ENCODE peak calls at places on chromosomes 12 and 14, in eight cellular contexts. F, S, C, T, J, X, P and H are unnamed samples.

GRCh38 chr12:109293106-109293505 is 16.0 kb downstream of the FOXN4 start:
- DNase-seq in F (no peak), S (no peak), C (no peak), T (no peak), J (no peak), X (no peak), P (no peak), H (no peak)

GRCh38 chr12:122730215-122731014 is at the start of gene HCAR1:
- DNase-seq in F (no peak), S (no peak), C (peak), T (peak), J (peak), X (no peak), P (no peak), H (no peak)

GRCh38 chr14:64760146-64760755 is 56.0 kb downstream of the PLEKHG3 start:
- DNase-seq in F (peak), S (no peak), C (peak), T (peak), J (peak), X (peak), P (no peak), H (no peak)

GRCh38 chr12:75724913-75725312 is 213.5 kb upstream of the KRR1 start:
- DNase-seq in F (peak), S (no peak), C (no peak), T (peak), J (no peak), X (peak), P (no peak), H (no peak)

GRCh38 chr12:10771132-10771733 is 31.2 kb downstream of the TAS2R7 start:
- DNase-seq in F (peak), S (no peak), C (no peak), T (peak), J (no peak), X (peak), P (no peak), H (no peak)

GRCh38 chr12:19945559-19946485 is 422.5 kb upstream of the PDE3A start:
- DNase-seq in F (no peak), S (no peak), C (no peak), T (no peak), J (no peak), X (peak), P (no peak), H (no peak)

GRCh38 chr12:13368971-13369370 is 172.4 kb downstream of the EMP1 start:
- DNase-seq in F (no peak), S (no peak), C (no peak), T (no peak), J (no peak), X (no peak), P (no peak), H (no peak)

GRCh38 chr14:81766597-81766996 is 232.9 kb upstream of the SEL1L start:
- DNase-seq in F (no peak), S (no peak), C (no peak), T (no peak), J (no peak), X (no peak), P (no peak), H (no peak)

GRCh38 chr14:50967719-50968266 is 23.5 kb upstream of the PYGL start:
- DNase-seq in F (no peak), S (no peak), C (no peak), T (no peak), J (no peak), X (no peak), P (no peak), H (no peak)

GRCh38 chr14:68970736-68971135 is 8.4 kb downstream of the ACTN1 start:
- DNase-seq in F (no peak), S (no peak), C (no peak), T (no peak), J (no peak), X (no peak), P (no peak), H (no peak)

GRCh38 chr14:68968721-68969120 is 10.4 kb downstream of the ACTN1 start:
- DNase-seq in F (no peak), S (no peak), C (no peak), T (no peak), J (peak), X (no peak), P (no peak), H (no peak)

GRCh38 chr14:68969278-68969677 is 9.8 kb downstream of the ACTN1 start:
- DNase-seq in F (no peak), S (no peak), C (no peak), T (no peak), J (peak), X (peak), P (no peak), H (no peak)

GRCh38 chr14:68971411-68972035 is 7.6 kb downstream of the ACTN1 start:
- DNase-seq in F (no peak), S (no peak), C (no peak), T (no peak), J (peak), X (no peak), P (no peak), H (no peak)

GRCh38 chr14:68970096-68970612 is 8.9 kb downstream of the ACTN1 start:
- DNase-seq in F (no peak), S (no peak), C (no peak), T (no peak), J (peak), X (peak), P (no peak), H (no peak)
- H3K27ac ChIP-seq in F (no peak), S (no peak), C (peak), T (peak), J (peak), X (peak), P (peak), H (peak)

GRCh38 chr12:52873832-52874572 is 25.2 kb upstream of the KRT78 start:
- DNase-seq in F (peak), S (no peak), C (peak), T (peak), J (peak), X (peak), P (no peak), H (peak)
- TF ChIP-seq POLR2A in F (no peak), S (no peak), C (no peak), T (no peak), J (no peak), X (no peak), P (no peak), H (no peak)

GRCh38 chr12:85831327-85831990 is 4.8 kb downstream of the RASSF9 start:
- DNase-seq in F (no peak), S (no peak), C (no peak), T (no peak), J (no peak), X (peak), P (no peak), H (no peak)
- TF ChIP-seq POLR2AphosphoS5 in F (no peak), S (no peak), C (no peak), T (no peak), J (no peak), X (no peak), P (no peak), H (no peak)

DNA sequence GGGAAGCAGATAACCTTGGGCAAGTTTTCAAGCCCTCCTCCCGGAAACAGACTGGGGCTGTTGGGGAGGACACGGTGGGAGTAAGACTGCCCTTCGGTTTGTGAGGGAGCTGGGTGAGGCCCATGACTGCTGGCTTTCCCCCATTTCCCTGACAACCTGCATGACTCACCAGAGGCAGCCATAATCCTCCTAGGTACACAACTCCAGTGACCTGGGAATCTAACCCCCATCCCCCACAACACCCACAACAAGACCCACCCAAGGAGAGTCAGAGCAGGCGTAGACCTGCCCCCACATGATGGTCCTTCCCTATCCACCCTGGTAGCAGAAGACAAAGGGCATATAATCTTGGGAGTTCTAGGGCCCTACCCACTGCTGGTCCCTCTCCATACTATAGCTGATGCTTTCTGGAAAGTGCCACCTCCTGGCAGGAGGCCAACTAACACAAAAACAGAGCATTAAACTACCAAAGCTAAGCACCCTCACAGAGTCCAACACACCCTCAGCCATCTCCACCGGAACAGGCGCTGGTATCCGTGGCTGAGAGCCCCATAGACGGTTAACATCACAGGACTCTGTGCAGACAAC is 14.8 kb downstream of the DDX24 start:
- DNase-seq in F (no peak), S (no peak), C (no peak), T (peak), J (no peak), X (no peak), P (no peak), H (no peak)
- H3K27ac ChIP-seq in F (no peak), S (no peak), C (no peak), T (peak), J (peak), X (no peak), P (no peak), H (no peak)

GRCh38 chr12:95789126-95790024 is 1.2 kb downstream of the NTN4 start:
- DNase-seq in F (no peak), S (no peak), C (peak), T (no peak), J (no peak), X (no peak), P (no peak), H (peak)
- TF ChIP-seq POLR2A in F (no peak), S (no peak), C (no peak), T (no peak), J (no peak), X (no peak), P (no peak), H (no peak)

DNA sequence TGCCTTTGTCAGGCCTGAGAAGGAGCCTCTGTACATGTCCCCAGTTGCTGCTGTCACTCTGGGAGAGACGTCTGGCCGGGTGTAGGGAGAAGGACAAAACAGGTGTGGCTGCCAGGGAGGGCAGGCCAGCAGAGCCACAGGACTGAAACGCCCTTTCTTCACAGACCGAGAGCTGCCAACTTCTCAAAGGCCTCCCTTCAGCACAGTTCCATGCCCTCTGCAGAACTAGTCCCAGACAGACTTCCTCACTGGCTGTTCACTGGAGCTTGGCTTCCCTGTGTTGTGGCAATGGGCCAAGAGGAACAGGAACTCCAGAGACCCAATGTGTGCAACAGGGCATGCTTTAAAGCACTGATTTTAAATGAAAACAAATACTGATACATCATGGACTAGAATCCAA is 50.7 kb upstream of the PNMA1 start:
- DNase-seq in F (no peak), S (no peak), C (peak), T (no peak), J (peak), X (peak), P (no peak), H (no peak)
- TF ChIP-seq POLR2AphosphoS5 in F (no peak), S (no peak), C (peak), T (no peak), J (peak), X (no peak), P (no peak), H (no peak)

DNA sequence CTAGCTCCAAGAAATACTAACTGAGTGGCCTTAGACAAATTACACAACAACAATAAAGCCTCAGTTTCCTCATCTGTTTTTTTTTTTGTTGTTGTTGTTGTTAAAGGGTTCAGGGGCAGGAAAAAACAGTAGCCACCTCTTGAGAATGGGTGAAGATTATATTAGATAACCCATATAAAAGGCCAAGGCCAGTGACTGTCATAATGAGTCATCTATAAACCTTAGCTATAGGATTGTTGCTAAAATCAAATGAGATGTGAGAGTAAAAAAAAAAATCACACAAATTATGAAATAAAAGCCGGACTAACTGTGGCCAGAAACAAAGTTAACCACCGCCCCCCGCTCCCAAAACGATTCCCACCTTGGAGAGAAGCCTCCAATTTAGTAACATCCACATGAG is 1.3 kb downstream of the NAA25 start:
- DNase-seq in F (no peak), S (no peak), C (no peak), T (no peak), J (no peak), X (no peak), P (no peak), H (no peak)
- H3K27ac ChIP-seq in F (peak), S (peak), C (no peak), T (peak), J (peak), X (peak), P (no peak), H (peak)